ENCODE peak calls at places on chromosomes 4 and X, in eight cellular contexts. I is myocyte, A is NCI-H1694 treated with DMSO at 0.1 percent for 48 hours, Q is mesenteric fat pad, X is lung, Z is Peyer's patch, B is NCI-H82, R is astrocyte. W is an unnamed sample.

GRCh38 chrX:125727117-125727516 is 407.4 kb downstream of the TEX13C start:
- DNase-seq in I (no peak), A (no peak), Q (no peak), X (no peak), Z (no peak), B (no peak), R (no peak), W (no peak)

GRCh38 chrX:143634373-143634685 is 1.6 kb downstream of the SLITRK4 start:
- DNase-seq in I (no peak), A (no peak), Q (no peak), X (no peak), Z (peak), B (no peak), R (no peak), W (no peak)

GRCh38 chrX:10157545-10157944 is 770 bp downstream of the CLCN4 start:
- DNase-seq in I (no peak), A (no peak), Q (no peak), X (no peak), Z (no peak), B (no peak), R (peak), W (no peak)

GRCh38 chr4:55358668-55359067 is 12.6 kb downstream of the SRD5A3 start:
- DNase-seq in I (peak), A (no peak), Q (no peak), X (no peak), Z (no peak), B (no peak), R (peak), W (no peak)

GRCh38 chr4:184472540-184473264 is 1.6 kb downstream of the IRF2 start:
- DNase-seq in I (peak), A (no peak), Q (peak), X (peak), Z (peak), B (peak), R (peak), W (peak)

GRCh38 chr4:23171971-23172370 is 479.2 kb downstream of the GBA3 start:
- DNase-seq in I (peak), A (no peak), Q (no peak), X (no peak), Z (no peak), B (no peak), R (peak), W (no peak)

GRCh38 chr4:3746701-3747581 is 19.2 kb upstream of the ADRA2C start:
- DNase-seq in I (no peak), A (no peak), Q (no peak), X (no peak), Z (no peak), B (no peak), R (no peak), W (no peak)

GRCh38 chrX:47581731-47582647 is at the start of gene TIMP1:
- DNase-seq in I (peak), A (no peak), Q (peak), X (peak), Z (peak), B (peak), R (peak), W (peak)

GRCh38 chr4:38154681-38155588 is 194.7 kb downstream of the PTTG2 start:
- DNase-seq in I (peak), A (no peak), Q (no peak), X (peak), Z (peak), B (no peak), R (no peak), W (no peak)

GRCh38 chr4:47531241-47531953 is 46.3 kb downstream of the ATP10D start:
- DNase-seq in I (peak), A (no peak), Q (no peak), X (no peak), Z (no peak), B (peak), R (peak), W (no peak)

GRCh38 chr4:88600129-88600849 is 8.0 kb downstream of the HERC3 start:
- DNase-seq in I (no peak), A (no peak), Q (no peak), X (no peak), Z (no peak), B (no peak), R (peak), W (no peak)

GRCh38 chrX:50707955-50708694 is 105.9 kb downstream of the SHROOM4 start:
- DNase-seq in I (no peak), A (no peak), Q (no peak), X (no peak), Z (no peak), B (no peak), R (no peak), W (no peak)

GRCh38 chr4:89868261-89868660 is 26.4 kb upstream of the MMRN1 start:
- DNase-seq in I (no peak), A (no peak), Q (no peak), X (no peak), Z (no peak), B (no peak), R (no peak), W (no peak)

W was measured in right atrium auricular region.